ENCODE peak calls at places on chromosomes 13 and 19, in six cellular contexts. M, E, H, C, D and W are unnamed samples.

GRCh38 chr19:19623383-19623782 is 4.6 kb downstream of the LPAR2 start:
- DNase-seq in M (no peak), E (no peak), H (no peak), C (no peak), D (no peak), W (no peak)

GRCh38 chr19:50515168-50515561 is 1.5 kb upstream of the ASPDH start:
- DNase-seq in M (no peak), E (no peak), H (no peak), C (no peak), D (no peak), W (no peak)

GRCh38 chr19:33532859-33533455 is 11.4 kb upstream of the PEPD start:
- DNase-seq in M (no peak), E (no peak), H (no peak), C (no peak), D (no peak), W (no peak)

GRCh38 chr19:30171795-30172642 is 200.2 kb upstream of the ZNF536 start:
- DNase-seq in M (peak), E (no peak), H (no peak), C (no peak), D (no peak), W (no peak)

GRCh38 chr13:88294368-88294767 is 623.2 kb downstream of the SLITRK5 start:
- DNase-seq in M (no peak), E (no peak), H (no peak), C (no peak), D (no peak), W (no peak)

GRCh38 chr13:32262165-32262564 is 53.0 kb downstream of the ZAR1L start:
- DNase-seq in M (no peak), E (no peak), H (no peak), C (no peak), D (no peak), W (no peak)

GRCh38 chr13:94217370-94217769 is 262.1 kb downstream of the DCT start:
- DNase-seq in M (no peak), E (no peak), H (no peak), C (no peak), D (no peak), W (peak)

GRCh38 chr13:107493271-107493670 is 722.1 kb downstream of the LIG4 start:
- DNase-seq in M (no peak), E (no peak), H (no peak), C (no peak), D (no peak), W (no peak)

DNA sequence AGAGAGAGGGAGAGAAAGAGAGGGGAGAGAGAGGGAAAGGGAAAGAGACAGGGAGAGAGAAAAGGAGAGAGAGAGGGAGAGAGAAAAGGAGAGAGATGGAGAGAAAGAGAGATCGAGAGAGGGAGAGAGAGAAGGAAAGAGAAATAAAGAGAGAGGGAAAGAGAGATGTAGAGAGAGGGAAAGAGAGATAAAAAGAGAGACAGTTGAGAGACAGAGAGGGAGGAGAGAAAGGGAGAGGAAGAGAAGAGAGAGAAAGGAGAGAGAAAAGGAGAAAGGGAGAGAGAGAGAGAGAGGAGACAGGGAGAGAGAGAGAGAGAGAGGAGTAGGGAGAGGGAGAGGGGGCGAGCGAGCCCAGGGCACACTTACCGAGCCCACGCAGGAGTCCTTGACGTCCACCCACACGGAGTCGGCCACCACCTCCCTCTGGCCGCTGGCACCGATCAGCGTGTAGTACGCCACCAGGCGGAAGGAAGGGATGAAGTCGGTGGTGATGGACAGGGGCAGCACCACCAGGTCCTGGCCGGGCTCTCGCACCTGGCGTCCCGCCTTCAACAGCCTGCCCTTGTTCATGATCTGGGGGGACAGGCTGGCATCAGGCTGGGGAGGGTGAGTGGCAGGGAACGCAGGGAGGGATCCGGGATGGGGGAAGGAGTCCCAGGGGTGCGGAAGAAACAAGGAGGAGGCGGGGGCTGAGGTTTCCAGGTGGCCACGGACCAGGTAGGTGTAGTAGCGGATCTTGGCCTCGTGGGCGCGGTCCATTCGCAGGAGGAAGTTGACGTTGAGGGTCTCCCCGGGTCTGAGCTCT is 10.0 kb downstream of the C3 start:
- DNase-seq in M (no peak), E (no peak), H (no peak), C (no peak), D (no peak), W (no peak)
- TF ChIP-seq CTCF in M (peak), E (no peak), H (peak), C (no peak), D (no peak), W (peak)

GRCh38 chr19:18340990-18341868 is 831 bp downstream of the PGPEP1 start:
- DNase-seq in M (peak), E (peak), H (peak), C (no peak), D (peak), W (peak)
- H3K4me3 ChIP-seq in M (peak), E (peak), H (peak), C (peak), D (peak), W (peak)

GRCh38 chr19:15248106-15248505 is 15.9 kb upstream of the EPHX3 start:
- DNase-seq in M (no peak), E (no peak), H (no peak), C (no peak), D (no peak), W (no peak)

GRCh38 chr19:15247107-15248014 is 15.1 kb upstream of the EPHX3 start:
- DNase-seq in M (no peak), E (no peak), H (no peak), C (no peak), D (no peak), W (peak)

GRCh38 chr19:15249560-15249874 is 17.3 kb upstream of the EPHX3 start:
- DNase-seq in M (no peak), E (no peak), H (no peak), C (no peak), D (no peak), W (no peak)

GRCh38 chr19:15249912-15250634 is 17.8 kb upstream of the EPHX3 start:
- DNase-seq in M (no peak), E (no peak), H (no peak), C (no peak), D (peak), W (peak)

GRCh38 chr19:15248648-15249559 is 16.7 kb upstream of the EPHX3 start:
- DNase-seq in M (peak), E (peak), H (no peak), C (no peak), D (peak), W (peak)
- TF ChIP-seq CTCF in M (peak), E (no peak), H (no peak), C (no peak), D (no peak), W (peak)

DNA sequence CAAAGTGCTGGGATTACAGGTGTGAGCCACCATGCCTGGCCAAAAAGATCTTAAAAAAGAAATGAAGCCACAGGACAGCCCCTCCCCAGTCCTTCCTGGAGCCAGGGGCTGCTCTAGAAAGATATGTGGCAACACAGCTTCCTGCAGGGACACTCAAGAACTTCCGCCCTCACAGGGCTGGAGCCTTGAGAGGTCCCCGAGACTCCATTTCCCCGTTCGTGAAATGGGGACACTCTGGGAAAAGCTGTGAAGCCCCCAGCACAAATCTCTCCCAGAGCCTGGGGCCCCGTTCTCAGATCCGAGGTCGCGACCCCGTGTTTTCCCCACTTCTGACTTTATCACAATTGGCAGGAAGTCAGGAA is 2.5 kb upstream of the GPX4 start:
- DNase-seq in M (no peak), E (no peak), H (no peak), C (no peak), D (no peak), W (no peak)
- H3K4me3 ChIP-seq in M (no peak), E (peak), H (no peak), C (no peak), D (peak), W (no peak)

GRCh38 chr13:111215081-111216047 is 100.3 kb downstream of the ARHGEF7 start:
- DNase-seq in M (no peak), E (no peak), H (no peak), C (no peak), D (no peak), W (no peak)

GRCh38 chr13:111217661-111218060 is 102.6 kb downstream of the ARHGEF7 start:
- DNase-seq in M (peak), E (no peak), H (no peak), C (no peak), D (no peak), W (no peak)

GRCh38 chr13:111213964-111214726 is 99.0 kb downstream of the ARHGEF7 start:
- DNase-seq in M (no peak), E (no peak), H (no peak), C (no peak), D (no peak), W (no peak)

GRCh38 chr13:111219306-111219705 is 101.1 kb upstream of the TEX29 start:
- DNase-seq in M (no peak), E (peak), H (no peak), C (no peak), D (no peak), W (peak)

DNA sequence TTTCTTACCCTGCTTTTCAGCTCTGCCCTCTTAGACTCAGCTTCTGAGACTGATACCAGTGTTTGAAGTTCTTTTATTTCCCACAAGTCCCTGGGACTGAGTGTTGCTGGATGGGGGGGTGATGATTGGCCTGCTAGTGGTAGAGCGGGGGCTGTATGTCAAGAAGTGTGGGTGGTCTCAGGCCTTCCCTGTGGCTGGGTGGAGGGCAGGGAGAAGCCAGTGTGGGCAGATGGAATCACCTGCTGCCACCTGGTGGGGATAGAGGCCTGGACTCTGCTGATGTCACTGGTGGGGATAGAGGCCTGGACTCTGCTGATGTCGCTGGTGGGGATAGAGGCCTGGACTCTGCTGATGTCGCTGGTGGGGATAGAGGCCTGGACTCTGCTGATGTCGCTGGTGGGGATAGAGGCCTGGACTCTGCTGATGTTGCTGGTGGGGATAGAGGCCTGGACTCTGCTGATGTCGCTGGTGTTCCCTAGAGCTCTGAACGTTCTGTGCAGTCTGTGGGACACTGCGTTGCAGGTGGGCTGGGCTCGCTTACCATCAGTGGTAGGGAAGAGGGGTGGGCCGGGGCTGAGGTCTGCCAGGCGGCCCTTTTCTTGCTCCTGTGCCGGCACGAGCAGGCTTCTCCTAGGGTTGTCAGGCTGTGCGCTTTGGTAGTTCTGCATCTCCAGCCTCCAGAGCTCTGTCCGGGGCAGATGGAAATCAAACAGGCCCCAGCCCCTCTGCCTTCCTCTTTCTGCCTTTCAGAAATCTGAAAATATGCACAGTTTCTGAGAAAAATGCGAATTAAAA is 101.3 kb downstream of the ARHGEF7 start:
- DNase-seq in M (peak), E (peak), H (no peak), C (no peak), D (no peak), W (peak)
- TF ChIP-seq CTCF in M (no peak), E (peak), H (peak), C (peak), D (peak), W (peak)

DNA sequence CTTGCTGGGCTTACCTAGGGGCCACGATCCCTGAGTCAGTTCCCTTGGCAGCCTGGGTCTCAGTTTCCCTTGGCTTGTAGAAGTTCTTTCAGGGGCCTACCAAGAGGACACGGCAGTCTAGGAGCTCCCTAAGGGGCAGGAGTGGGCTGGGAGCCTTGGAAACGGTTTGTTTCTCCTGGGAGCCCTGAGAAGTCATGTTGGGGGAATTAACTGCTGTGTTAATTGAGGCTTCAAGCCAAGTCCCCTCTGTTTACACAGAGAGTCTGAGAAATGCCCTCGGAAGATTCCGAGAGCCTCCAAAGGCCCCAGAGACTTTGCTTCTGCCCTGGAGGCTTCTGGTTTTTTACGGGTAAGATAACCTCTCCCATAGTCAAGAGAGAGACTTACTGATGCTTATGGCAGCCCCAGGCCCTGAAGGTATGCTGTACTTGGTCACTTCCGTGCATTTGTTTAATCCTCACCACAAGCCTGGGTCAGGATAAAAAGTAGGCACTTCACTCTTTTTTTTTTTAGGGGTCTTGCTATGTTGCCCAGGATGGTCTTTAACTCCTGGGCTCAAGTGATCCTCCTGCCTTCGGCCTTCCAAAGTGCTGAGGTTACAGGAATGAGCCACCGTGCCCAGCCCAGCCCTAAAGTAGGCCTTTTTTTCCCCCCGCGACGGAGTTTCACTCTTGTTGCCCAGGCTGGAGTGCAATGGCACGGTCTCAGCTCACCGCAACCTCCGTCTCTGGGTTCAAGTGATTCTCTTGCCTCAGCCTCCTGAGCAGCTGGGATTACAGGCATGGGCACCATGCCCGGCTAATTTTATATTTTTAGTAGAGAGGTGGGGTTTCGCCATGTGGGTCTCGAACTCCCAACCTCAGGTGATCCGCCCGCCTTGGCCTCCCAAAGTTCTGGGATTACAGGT is 15.1 kb downstream of the IER2 start:
- DNase-seq in M (no peak), E (no peak), H (no peak), C (no peak), D (no peak), W (peak)
- H3K4me3 ChIP-seq in M (no peak), E (no peak), H (no peak), C (no peak), D (no peak), W (no peak)

DNA sequence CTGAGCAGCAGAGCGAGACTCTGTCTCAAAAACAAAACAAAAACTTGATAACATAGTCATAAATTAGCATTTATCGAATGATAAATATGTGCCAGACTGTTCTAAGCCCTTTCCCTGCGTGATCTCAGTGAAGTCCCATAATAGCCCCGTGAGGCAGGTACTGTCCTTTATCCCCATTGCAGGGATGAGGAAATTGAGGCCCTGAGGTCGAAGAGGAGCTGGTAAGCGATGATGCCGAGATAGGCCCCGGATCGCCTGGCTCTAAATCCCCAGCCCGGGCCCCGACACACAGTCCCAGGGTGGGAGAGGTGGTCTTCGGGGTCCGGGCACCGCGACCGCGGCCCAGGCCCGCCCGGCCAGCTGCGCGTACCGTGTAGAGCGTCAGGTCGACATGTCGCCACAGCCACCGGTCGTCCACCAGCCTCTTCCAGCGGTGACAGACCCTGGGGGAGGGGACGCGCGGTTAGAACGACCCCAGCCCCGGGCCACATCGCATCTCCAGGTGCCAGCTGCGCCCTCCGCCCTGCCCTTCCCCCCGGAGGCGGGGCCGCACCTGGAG is 625 bp downstream of the FBXL12 start:
- DNase-seq in M (no peak), E (no peak), H (no peak), C (no peak), D (no peak), W (no peak)
- TF ChIP-seq CTCF in M (no peak), E (no peak), H (no peak), C (no peak), D (no peak), W (no peak)